ENCODE peak calls at places on chromosomes 3 and 15, in nine cellular contexts. One of them, this sample, is unnamed.

GRCh38 chr15:98787936-98788757 is 139.8 kb downstream of the IGF1R start:
- DNase-seq in spleen: peak
- DNase-seq in GM12878: no peak
- DNase-seq in H1: no peak
- DNase-seq in HCT116: no peak
- DNase-seq in esophagus muscularis mucosa: no peak
- DNase-seq in upper lobe of left lung: no peak
- DNase-seq in transverse colon: peak
- DNase-seq in GM12891: no peak
- DNase-seq in this sample: no peak

GRCh38 chr15:63942486-63943365 is 103.6 kb downstream of the DAPK2 start:
- DNase-seq in spleen: no peak
- DNase-seq in GM12878: peak
- DNase-seq in H1: peak
- DNase-seq in HCT116: no peak
- DNase-seq in esophagus muscularis mucosa: peak
- DNase-seq in upper lobe of left lung: no peak
- DNase-seq in transverse colon: no peak
- DNase-seq in GM12891: no peak
- DNase-seq in this sample: no peak

GRCh38 chr15:38373016-38373415 is 80.9 kb upstream of the FAM98B start:
- DNase-seq in spleen: no peak
- DNase-seq in GM12878: no peak
- DNase-seq in H1: no peak
- DNase-seq in HCT116: no peak
- DNase-seq in esophagus muscularis mucosa: no peak
- DNase-seq in upper lobe of left lung: no peak
- DNase-seq in transverse colon: no peak
- DNase-seq in GM12891: no peak
- DNase-seq in this sample: no peak

GRCh38 chr3:153052096-153052460 is 109.9 kb upstream of the RAP2B start:
- DNase-seq in spleen: no peak
- DNase-seq in GM12878: no peak
- DNase-seq in H1: no peak
- DNase-seq in HCT116: peak
- DNase-seq in esophagus muscularis mucosa: peak
- DNase-seq in upper lobe of left lung: no peak
- DNase-seq in transverse colon: peak
- DNase-seq in GM12891: no peak
- DNase-seq in this sample: peak

GRCh38 chr15:34610388-34610787 is 26.9 kb upstream of the GOLGA8B start:
- DNase-seq in spleen: no peak
- DNase-seq in GM12878: no peak
- DNase-seq in H1: no peak
- DNase-seq in HCT116: peak
- DNase-seq in esophagus muscularis mucosa: no peak
- DNase-seq in upper lobe of left lung: no peak
- DNase-seq in transverse colon: no peak
- DNase-seq in GM12891: no peak
- DNase-seq in this sample: no peak

GRCh38 chr3:32137870-32138269 is 31.4 kb downstream of the GPD1L start:
- DNase-seq in spleen: no peak
- DNase-seq in GM12878: no peak
- DNase-seq in H1: no peak
- DNase-seq in HCT116: no peak
- DNase-seq in esophagus muscularis mucosa: no peak
- DNase-seq in upper lobe of left lung: no peak
- DNase-seq in transverse colon: no peak
- DNase-seq in GM12891: no peak
- DNase-seq in this sample: no peak

GRCh38 chr3:25084016-25084415 is 344.0 kb upstream of the RARB start:
- DNase-seq in spleen: no peak
- DNase-seq in GM12878: no peak
- DNase-seq in H1: no peak
- DNase-seq in HCT116: no peak
- DNase-seq in esophagus muscularis mucosa: no peak
- DNase-seq in upper lobe of left lung: no peak
- DNase-seq in transverse colon: no peak
- DNase-seq in GM12891: no peak
- DNase-seq in this sample: no peak

GRCh38 chr3:21435871-21436270 is 315.1 kb downstream of the ZNF385D start:
- DNase-seq in spleen: no peak
- DNase-seq in GM12878: no peak
- DNase-seq in H1: no peak
- DNase-seq in HCT116: no peak
- DNase-seq in esophagus muscularis mucosa: no peak
- DNase-seq in upper lobe of left lung: no peak
- DNase-seq in transverse colon: no peak
- DNase-seq in GM12891: no peak
- DNase-seq in this sample: no peak

GRCh38 chr3:63814300-63814699 is 4.8 kb upstream of the C3orf49 start:
- DNase-seq in spleen: no peak
- DNase-seq in GM12878: no peak
- DNase-seq in H1: no peak
- DNase-seq in HCT116: no peak
- DNase-seq in esophagus muscularis mucosa: no peak
- DNase-seq in upper lobe of left lung: no peak
- DNase-seq in transverse colon: no peak
- DNase-seq in GM12891: no peak
- DNase-seq in this sample: no peak

GRCh38 chr3:39724233-39724846 is 85.1 kb upstream of the MYRIP start:
- DNase-seq in spleen: no peak
- DNase-seq in GM12878: no peak
- DNase-seq in H1: no peak
- DNase-seq in HCT116: no peak
- DNase-seq in esophagus muscularis mucosa: no peak
- DNase-seq in upper lobe of left lung: no peak
- DNase-seq in transverse colon: no peak
- DNase-seq in GM12891: no peak
- DNase-seq in this sample: no peak

GRCh38 chr3:138774529-138775253 is 60.0 kb downstream of the PIK3CB start:
- DNase-seq in spleen: no peak
- DNase-seq in GM12878: no peak
- DNase-seq in H1: peak
- DNase-seq in HCT116: peak
- DNase-seq in esophagus muscularis mucosa: no peak
- DNase-seq in upper lobe of left lung: no peak
- DNase-seq in transverse colon: peak
- DNase-seq in GM12891: no peak
- DNase-seq in this sample: peak

GRCh38 chr3:180871901-180872300 is 40.6 kb upstream of the FXR1 start:
- DNase-seq in spleen: no peak
- DNase-seq in GM12878: no peak
- DNase-seq in H1: no peak
- DNase-seq in HCT116: no peak
- DNase-seq in esophagus muscularis mucosa: no peak
- DNase-seq in upper lobe of left lung: no peak
- DNase-seq in transverse colon: no peak
- DNase-seq in GM12891: no peak
- DNase-seq in this sample: no peak

GRCh38 chr3:162487138-162487537 is 990.5 kb downstream of the OTOL1 start:
- DNase-seq in spleen: no peak
- DNase-seq in GM12878: no peak
- DNase-seq in H1: no peak
- DNase-seq in HCT116: no peak
- DNase-seq in esophagus muscularis mucosa: no peak
- DNase-seq in upper lobe of left lung: no peak
- DNase-seq in transverse colon: no peak
- DNase-seq in GM12891: no peak
- DNase-seq in this sample: no peak

GRCh38 chr3:146464783-146465182 is 4.6 kb downstream of the PLSCR2 start:
- DNase-seq in spleen: no peak
- DNase-seq in GM12878: no peak
- DNase-seq in H1: no peak
- DNase-seq in HCT116: no peak
- DNase-seq in esophagus muscularis mucosa: no peak
- DNase-seq in upper lobe of left lung: no peak
- DNase-seq in transverse colon: no peak
- DNase-seq in GM12891: no peak
- DNase-seq in this sample: no peak

GRCh38 chr3:14796403-14797077 is 22.2 kb upstream of the FGD5 start:
- DNase-seq in spleen: peak
- DNase-seq in GM12878: no peak
- DNase-seq in H1: no peak
- DNase-seq in HCT116: no peak
- DNase-seq in esophagus muscularis mucosa: no peak
- DNase-seq in upper lobe of left lung: no peak
- DNase-seq in transverse colon: no peak
- DNase-seq in GM12891: no peak
- DNase-seq in this sample: no peak

GRCh38 chr3:15271785-15272381 is 60.5 kb downstream of the SH3BP5 start:
- DNase-seq in spleen: peak
- DNase-seq in GM12878: peak
- DNase-seq in H1: no peak
- DNase-seq in HCT116: no peak
- DNase-seq in esophagus muscularis mucosa: no peak
- DNase-seq in upper lobe of left lung: no peak
- DNase-seq in transverse colon: peak
- DNase-seq in GM12891: peak
- DNase-seq in this sample: no peak

DNA sequence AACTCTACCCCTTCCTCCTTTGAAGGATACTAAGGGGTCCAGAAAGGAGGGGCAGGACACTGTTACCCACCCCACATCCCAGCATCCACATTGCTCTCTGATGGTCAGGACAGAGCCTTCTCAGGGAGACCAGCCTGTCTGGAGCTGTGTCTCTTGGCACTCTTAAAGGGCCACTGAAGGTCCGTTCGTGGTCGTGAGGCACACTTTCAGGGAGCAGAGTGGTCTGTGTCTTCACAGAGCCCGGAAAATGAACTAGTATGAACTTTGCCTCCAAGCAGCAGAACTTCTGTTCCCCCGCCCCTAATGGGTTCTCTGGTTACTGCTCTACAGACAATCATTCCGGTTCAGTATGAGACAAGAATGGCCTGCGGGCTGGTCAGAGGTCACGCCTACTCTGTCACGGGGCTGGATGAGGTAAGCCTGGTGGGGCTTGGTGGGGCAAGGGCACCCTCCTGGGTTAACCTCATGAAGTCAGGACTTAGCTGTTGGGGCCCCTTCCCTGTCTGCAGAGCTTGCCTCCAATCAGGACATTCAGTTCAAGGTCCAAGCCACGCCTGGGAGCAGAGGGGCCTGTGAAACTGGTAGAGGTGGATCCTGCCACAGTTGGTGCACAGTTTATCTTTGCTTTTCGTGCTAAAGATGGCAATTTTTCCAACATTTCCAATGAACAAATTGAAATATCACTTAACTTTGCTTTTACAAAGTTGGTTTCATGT is 33.2 kb downstream of the CAPN3 start:
- DNase-seq in spleen: no peak
- DNase-seq in GM12878: no peak
- DNase-seq in H1: no peak
- DNase-seq in HCT116: no peak
- DNase-seq in esophagus muscularis mucosa: no peak
- DNase-seq in upper lobe of left lung: no peak
- DNase-seq in transverse colon: peak
- DNase-seq in GM12891: no peak
- DNase-seq in this sample: no peak
- TF ChIP-seq POLR2A in spleen: no peak
- TF ChIP-seq POLR2A in GM12878: no peak
- TF ChIP-seq POLR2A in H1: no peak
- TF ChIP-seq POLR2A in HCT116: no peak
- TF ChIP-seq POLR2A in esophagus muscularis mucosa: no peak
- TF ChIP-seq POLR2A in upper lobe of left lung: no peak
- TF ChIP-seq POLR2A in transverse colon: peak
- TF ChIP-seq POLR2A in GM12891: no peak
- TF ChIP-seq POLR2A in this sample: no peak

GRCh38 chr3:128316456-128316855 is 150.2 kb downstream of the DNAJB8 start:
- DNase-seq in spleen: peak
- DNase-seq in GM12878: no peak
- DNase-seq in H1: peak
- DNase-seq in HCT116: no peak
- DNase-seq in esophagus muscularis mucosa: no peak
- DNase-seq in upper lobe of left lung: peak
- DNase-seq in transverse colon: no peak
- DNase-seq in GM12891: no peak
- DNase-seq in this sample: peak
- TF ChIP-seq POLR2AphosphoS5 in spleen: peak
- TF ChIP-seq POLR2AphosphoS5 in GM12878: no peak
- TF ChIP-seq POLR2AphosphoS5 in H1: no peak
- TF ChIP-seq POLR2AphosphoS5 in HCT116: no peak
- TF ChIP-seq POLR2AphosphoS5 in esophagus muscularis mucosa: no peak
- TF ChIP-seq POLR2AphosphoS5 in upper lobe of left lung: no peak
- TF ChIP-seq POLR2AphosphoS5 in transverse colon: no peak
- TF ChIP-seq POLR2AphosphoS5 in GM12891: no peak
- TF ChIP-seq POLR2AphosphoS5 in this sample: no peak

GRCh38 chr3:10816019-10816862 is at the start of gene SLC6A11:
- DNase-seq in spleen: no peak
- DNase-seq in GM12878: no peak
- DNase-seq in H1: peak
- DNase-seq in HCT116: no peak
- DNase-seq in esophagus muscularis mucosa: no peak
- DNase-seq in upper lobe of left lung: peak
- DNase-seq in transverse colon: no peak
- DNase-seq in GM12891: no peak
- DNase-seq in this sample: peak
- TF ChIP-seq POLR2A in spleen: no peak
- TF ChIP-seq POLR2A in GM12878: no peak
- TF ChIP-seq POLR2A in H1: peak
- TF ChIP-seq POLR2A in HCT116: no peak
- TF ChIP-seq POLR2A in esophagus muscularis mucosa: no peak
- TF ChIP-seq POLR2A in upper lobe of left lung: no peak
- TF ChIP-seq POLR2A in transverse colon: no peak
- TF ChIP-seq POLR2A in GM12891: no peak
- TF ChIP-seq POLR2A in this sample: no peak

GRCh38 chr3:133781570-133781969 is 24.0 kb upstream of the SRPRB start:
- DNase-seq in spleen: no peak
- DNase-seq in GM12878: no peak
- DNase-seq in H1: no peak
- DNase-seq in HCT116: no peak
- DNase-seq in esophagus muscularis mucosa: no peak
- DNase-seq in upper lobe of left lung: no peak
- DNase-seq in transverse colon: no peak
- DNase-seq in GM12891: no peak
- DNase-seq in this sample: no peak

GRCh38 chr3:133776794-133777438 is 28.7 kb upstream of the SRPRB start:
- DNase-seq in spleen: no peak
- DNase-seq in GM12878: no peak
- DNase-seq in H1: no peak
- DNase-seq in HCT116: no peak
- DNase-seq in esophagus muscularis mucosa: no peak
- DNase-seq in upper lobe of left lung: no peak
- DNase-seq in transverse colon: no peak
- DNase-seq in GM12891: no peak
- DNase-seq in this sample: no peak

GRCh38 chr3:133777807-133778568 is 27.6 kb upstream of the SRPRB start:
- DNase-seq in spleen: no peak
- DNase-seq in GM12878: no peak
- DNase-seq in H1: no peak
- DNase-seq in HCT116: no peak
- DNase-seq in esophagus muscularis mucosa: no peak
- DNase-seq in upper lobe of left lung: no peak
- DNase-seq in transverse colon: no peak
- DNase-seq in GM12891: no peak
- DNase-seq in this sample: no peak

GRCh38 chr3:133782454-133782853 is 23.2 kb upstream of the SRPRB start:
- DNase-seq in spleen: no peak
- DNase-seq in GM12878: no peak
- DNase-seq in H1: no peak
- DNase-seq in HCT116: no peak
- DNase-seq in esophagus muscularis mucosa: no peak
- DNase-seq in upper lobe of left lung: no peak
- DNase-seq in transverse colon: no peak
- DNase-seq in GM12891: no peak
- DNase-seq in this sample: no peak

GRCh38 chr3:133779626-133780203 is 25.9 kb upstream of the SRPRB start:
- DNase-seq in spleen: no peak
- DNase-seq in GM12878: no peak
- DNase-seq in H1: no peak
- DNase-seq in HCT116: no peak
- DNase-seq in esophagus muscularis mucosa: no peak
- DNase-seq in upper lobe of left lung: no peak
- DNase-seq in transverse colon: no peak
- DNase-seq in GM12891: no peak
- DNase-seq in this sample: no peak
- TF ChIP-seq POLR2AphosphoS5 in spleen: no peak
- TF ChIP-seq POLR2AphosphoS5 in GM12878: no peak
- TF ChIP-seq POLR2AphosphoS5 in H1: no peak
- TF ChIP-seq POLR2AphosphoS5 in HCT116: no peak
- TF ChIP-seq POLR2AphosphoS5 in esophagus muscularis mucosa: no peak
- TF ChIP-seq POLR2AphosphoS5 in upper lobe of left lung: no peak
- TF ChIP-seq POLR2AphosphoS5 in transverse colon: no peak
- TF ChIP-seq POLR2AphosphoS5 in GM12891: no peak
- TF ChIP-seq POLR2AphosphoS5 in this sample: no peak

This sample was measured in prostate gland.